ENCODE peak calls at places on chromosomes 1 and 21, in four cellular contexts. V is AG04449, P is NCI-H510A, Z is C1 segment of cervical spinal cord. T is an unnamed sample.

GRCh38 chr1:196271212-196271947 is 336.9 kb downstream of the KCNT2 start:
- DNase-seq in V (no peak), P (no peak), Z (no peak), T (no peak)

GRCh38 chr1:175757381-175758015 is 14.1 kb upstream of the TNR start:
- DNase-seq in V (no peak), P (no peak), Z (no peak), T (no peak)

GRCh38 chr1:231240531-231240882 is 505 bp upstream of the GNPAT start:
- DNase-seq in V (no peak), P (no peak), Z (no peak), T (no peak)

GRCh38 chr1:176559474-176560390 is 96.8 kb downstream of the PAPPA2 start:
- DNase-seq in V (no peak), P (peak; percentile 18), Z (no peak), T (peak; percentile 49)

GRCh38 chr1:55352801-55353180 is 137.6 kb upstream of the USP24 start:
- DNase-seq in V (no peak), P (no peak), Z (no peak), T (no peak)

GRCh38 chr1:17869826-17870225 is 114.7 kb downstream of the ACTL8 start:
- DNase-seq in V (no peak), P (no peak), Z (no peak), T (no peak)

GRCh38 chr1:59142663-59143487 is 154.0 kb upstream of the FGGY start:
- DNase-seq in V (peak; percentile 85), P (no peak), Z (no peak), T (no peak)

GRCh38 chr1:5915587-5916571 is 76.3 kb downstream of the NPHP4 start:
- DNase-seq in V (no peak), P (peak; percentile 33), Z (no peak), T (no peak)

GRCh38 chr1:178613271-178613945 is 100.5 kb downstream of the TEX35 start:
- DNase-seq in V (no peak), P (no peak), Z (no peak), T (no peak)

GRCh38 chr1:165958306-165958705 is 130.9 kb downstream of the UCK2 start:
- DNase-seq in V (no peak), P (no peak), Z (no peak), T (no peak)

GRCh38 chr21:44828362-44829056 is 10.6 kb upstream of the SUMO3 start:
- DNase-seq in V (no peak), P (no peak), Z (no peak), T (no peak)

GRCh38 chr1:151085953-151086559 is 15.5 kb downstream of the GABPB2 start:
- DNase-seq in V (no peak), P (no peak), Z (no peak), T (no peak)

T was measured in NCI-H2107.